ENCODE peak calls at places on chromosomes 2 and 18, in six cellular contexts. O is stimulated activated CD8-positive, alpha-beta memory T cell treated with anti-CD3 and anti-CD28 coated beads, Interleukin-7, amount 100 ng/mL, for 4 hours; E is cardiac septum; U is activated naive CD8-positive, alpha-beta T cell treated with anti-CD3 and anti-CD28 coated beads, Interleukin-2, amount 50 U/mL, for 24 hours; I is KBM-7; V is T-helper 1 cell. T is an unnamed sample.

GRCh38 chr2:71776227-71776626 is 322.9 kb downstream of the DYSF start:
- DNase-seq in O (no peak), E (no peak), U (no peak), I (no peak), V (no peak), T (no peak)

GRCh38 chr2:37561615-37562569 is 109.5 kb downstream of the CDC42EP3 start:
- DNase-seq in O (peak; percentile 29), E (no peak), U (peak; percentile 35), I (no peak), V (no peak), T (peak; percentile 45)

GRCh38 chr2:111050701-111051376 is 69.9 kb upstream of the BCL2L11 start:
- DNase-seq in O (no peak), E (no peak), U (no peak), I (no peak), V (no peak), T (no peak)

GRCh38 chr18:60555629-60556028 is 183.1 kb upstream of the MC4R start:
- DNase-seq in O (no peak), E (no peak), U (no peak), I (no peak), V (no peak), T (no peak)

GRCh38 chr2:23327897-23328296 is 57.1 kb upstream of the KLHL29 start:
- DNase-seq in O (no peak), E (no peak), U (no peak), I (no peak), V (no peak), T (no peak)

GRCh38 chr2:19648583-19648982 is 253.2 kb downstream of the TTC32 start:
- DNase-seq in O (no peak), E (no peak), U (no peak), I (no peak), V (no peak), T (no peak)

GRCh38 chr18:75854174-75854573 is 426.7 kb upstream of the SMIM21 start:
- DNase-seq in O (no peak), E (no peak), U (peak; percentile 12), I (peak; percentile 53), V (no peak), T (peak; percentile 63)

GRCh38 chr2:143225931-143226330 is 96.7 kb downstream of the ARHGAP15 start:
- DNase-seq in O (no peak), E (no peak), U (no peak), I (no peak), V (no peak), T (no peak)

T was measured in NAMALWA.